ENCODE peak calls at places on chromosome 13, in five cellular contexts. A is tibial artery; B is right cardiac atrium; U is SW 1271; Q is CD4-positive, CD25-positive, alpha-beta regulatory T cell. J is an unnamed sample.

GRCh38 chr13:81017525-81018152 is 676.7 kb upstream of the SPRY2 start:
- DNase-seq in U (peak), A (no peak), B (no peak), Q (peak), J (no peak)

GRCh38 chr13:35995136-35995535 is 136.0 kb downstream of the DCLK1 start:
- DNase-seq in B (no peak), U (no peak), A (no peak), Q (no peak), J (no peak)

GRCh38 chr13:37037231-37037630 is 22.3 kb downstream of the SUPT20H start:
- DNase-seq in B (no peak), U (no peak), Q (no peak), A (no peak), J (no peak)

GRCh38 chr13:50951366-50951765 is 41.8 kb downstream of the RNASEH2B start:
- DNase-seq in A (no peak), U (no peak), B (no peak), Q (no peak), J (no peak)

GRCh38 chr13:104773775-104774174 is 1707.6 kb upstream of the SLC10A2 start:
- DNase-seq in Q (peak), B (no peak), U (no peak), A (no peak), J (no peak)

GRCh38 chr13:27523345-27524073 is 73.1 kb upstream of the MTIF3 start:
- DNase-seq in A (no peak), Q (peak), U (no peak), B (no peak), J (no peak)

GRCh38 chr13:111658150-111659100 is 338.0 kb downstream of the TEX29 start:
- DNase-seq in Q (no peak), B (no peak), U (no peak), A (no peak), J (peak)

GRCh38 chr13:79340490-79340889 is 65.6 kb downstream of the RBM26 start:
- DNase-seq in A (no peak), B (no peak), Q (no peak), U (no peak), J (no peak)

GRCh38 chr13:49731766-49732165 is 40.5 kb upstream of the EBPL start:
- DNase-seq in B (no peak), A (no peak), Q (no peak), U (no peak), J (no peak)

GRCh38 chr13:49996166-49996915 is 501 bp upstream of the TRIM13 start:
- DNase-seq in Q (peak), U (peak), B (peak), A (peak), J (peak)

GRCh38 chr13:30676672-30677071 is 58.7 kb upstream of the ALOX5AP start:
- DNase-seq in B (no peak), A (no peak), U (peak), Q (no peak), J (no peak)

GRCh38 chr13:110303644-110304043 is 3.3 kb downstream of the COL4A1 start:
- DNase-seq in A (no peak), Q (no peak), B (no peak), U (no peak), J (peak)

GRCh38 chr13:30429721-30430694 is 7.7 kb downstream of the UBE2L5 start:
- DNase-seq in A (no peak), U (peak), B (no peak), Q (peak), J (no peak)

GRCh38 chr13:100130092-100130491 is 41.2 kb downstream of the PCCA start:
- DNase-seq in U (no peak), A (no peak), B (no peak), Q (no peak), J (no peak)

GRCh38 chr13:100600915-100601314 is 12.3 kb upstream of the GGACT start:
- DNase-seq in A (no peak), U (no peak), B (no peak), Q (no peak), J (no peak)

GRCh38 chr13:46386426-46386995 is 541 bp downstream of the RUBCNL start:
- DNase-seq in Q (no peak), U (no peak), A (no peak), B (no peak), J (no peak)

GRCh38 chr13:103663996-103664395 is 597.8 kb upstream of the SLC10A2 start:
- DNase-seq in U (no peak), A (no peak), B (no peak), Q (no peak), J (no peak)

GRCh38 chr13:100836696-100837095 is 162.1 kb upstream of the TMTC4 start:
- DNase-seq in B (no peak), A (no peak), Q (no peak), U (no peak), J (no peak)

GRCh38 chr13:31119966-31120733 is 41.6 kb downstream of the HSPH1 start:
- DNase-seq in A (no peak), B (no peak), Q (peak), U (no peak), J (no peak)

GRCh38 chr13:26558074-26558805 is 757 bp downstream of the WASF3 start:
- DNase-seq in A (no peak), Q (no peak), B (peak), U (no peak), J (no peak)

GRCh38 chr13:43227721-43228120 is 204.3 kb downstream of the DNAJC15 start:
- DNase-seq in Q (no peak), U (no peak), A (no peak), B (no peak), J (no peak)

GRCh38 chr13:52345048-52345447 is 60.9 kb downstream of the THSD1 start:
- DNase-seq in Q (no peak), B (no peak), A (no peak), U (no peak), J (no peak)

GRCh38 chr13:104171132-104171531 is 1104.9 kb upstream of the SLC10A2 start:
- DNase-seq in A (no peak), Q (no peak), B (no peak), U (no peak), J (no peak)

GRCh38 chr13:100129605-100130004 is 40.7 kb downstream of the PCCA start:
- DNase-seq in A (peak), B (no peak), U (no peak), Q (peak), J (no peak)

GRCh38 chr13:41224113-41225110 is 30.0 kb upstream of the KBTBD7 start:
- DNase-seq in B (no peak), A (no peak), U (peak), Q (no peak), J (no peak)

GRCh38 chr13:91467236-91467635 is 68.8 kb downstream of the GPC5 start:
- DNase-seq in B (no peak), Q (no peak), A (no peak), U (no peak), J (no peak)

GRCh38 chr13:26618726-26619125 is 61.2 kb downstream of the WASF3 start:
- DNase-seq in Q (no peak), A (no peak), U (no peak), B (no peak), J (no peak)

GRCh38 chr13:109383683-109384082 is 402.7 kb downstream of the IRS2 start:
- DNase-seq in U (no peak), A (no peak), B (no peak), Q (no peak), J (no peak)

GRCh38 chr13:51584731-51585191 is 499 bp downstream of the WDFY2 start:
- DNase-seq in B (peak), Q (peak), U (peak), A (peak), J (peak)

GRCh38 chr13:51840141-51840540 is 4.8 kb downstream of the TMEM272 start:
- DNase-seq in Q (no peak), U (no peak), A (no peak), B (no peak), J (no peak)